ENCODE peak calls at places on chromosomes 7 and 10, in five cellular contexts. V is activated CD4-positive, alpha-beta T cell treated with anti-CD3 and anti-CD28 coated beads, Interleukin-2, amount 10 ng/mL, durations not matched to agents 7 days and 5 days; L is WTC11; A is endothelial cell; K is A549. W is an unnamed sample.

GRCh38 chr10:20085115-20085514 is 268.9 kb downstream of the PLXDC2 start:
- DNase-seq in K (no peak), V (no peak), L (peak; percentile 17), A (no peak), W (no peak)

GRCh38 chr7:134514663-134515062 is 12.7 kb upstream of the AKR1B10 start:
- DNase-seq in K (peak; percentile 91), V (peak; percentile 63), L (no peak), A (peak; percentile 57), W (peak; percentile 45)

GRCh38 chr7:96723622-96724021 is 14.0 kb upstream of the SEM1 start:
- DNase-seq in A (no peak), L (no peak), K (no peak), V (no peak), W (no peak)

GRCh38 chr10:107583974-107584373 is 419.5 kb upstream of the SORCS1 start:
- DNase-seq in L (no peak), V (no peak), K (no peak), A (no peak), W (no peak)

GRCh38 chr7:77989981-77990566 is 191.5 kb downstream of the PHTF2 start:
- DNase-seq in L (peak; percentile 68), V (peak; percentile 25), A (peak; percentile 18), K (no peak), W (peak; percentile 5)

GRCh38 chr7:1344421-1344820 is 111.7 kb downstream of the UNCX start:
- DNase-seq in L (no peak), A (no peak), V (no peak), K (no peak), W (no peak)

GRCh38 chr7:100584677-100585510 is 1.0 kb downstream of the LRCH4 start:
- DNase-seq in V (no peak), A (peak; percentile 65), K (no peak), L (peak; percentile 64), W (no peak)

GRCh38 chr10:128470302-128470962 is 344.2 kb upstream of the MKI67 start:
- DNase-seq in V (no peak), K (no peak), L (no peak), A (no peak), W (no peak)

GRCh38 chr7:133437544-133437943 is 184.7 kb downstream of the EXOC4 start:
- DNase-seq in V (no peak), K (no peak), A (no peak), L (no peak), W (no peak)

GRCh38 chr10:5343561-5343960 is 21.2 kb upstream of the UCN3 start:
- DNase-seq in V (no peak), A (no peak), K (no peak), L (no peak), W (peak; percentile 3)

GRCh38 chr7:117157121-117157870 is 165.6 kb downstream of the WNT2 start:
- DNase-seq in A (no peak), L (no peak), K (peak; percentile 17), V (no peak), W (no peak)

GRCh38 chr10:130471486-130471885 is 335.3 kb downstream of the GLRX3 start:
- DNase-seq in L (no peak), A (no peak), V (no peak), K (no peak), W (no peak)

GRCh38 chr7:29255839-29256782 is 61.5 kb downstream of the CHN2 start:
- DNase-seq in A (no peak), K (no peak), L (no peak), V (no peak), W (no peak)

GRCh38 chr7:16770657-16771329 is 17.2 kb downstream of the TSPAN13 start:
- DNase-seq in V (no peak), A (no peak), L (no peak), K (no peak), W (no peak)

GRCh38 chr7:158829021-158829341 is 328 bp downstream of the ESYT2 start:
- DNase-seq in K (peak; percentile 60), V (peak; percentile 67), L (peak; percentile 63), A (peak; percentile 56), W (no peak)

GRCh38 chr7:7408001-7408770 is 127.5 kb downstream of the COL28A1 start:
- DNase-seq in K (no peak), A (no peak), L (no peak), V (no peak), W (no peak)

GRCh38 chr10:130357226-130357625 is 221.0 kb downstream of the GLRX3 start:
- DNase-seq in V (no peak), A (no peak), K (no peak), L (no peak), W (no peak)